ENCODE peak calls at places on chromosomes 16 and 17, in four cellular contexts. H, B, D and M are unnamed samples.

GRCh38 chr16:75250089-75250808 is 1.2 kb downstream of the BCAR1 start:
- DNase-seq in H (no peak), B (no peak), D (peak), M (no peak)

GRCh38 chr17:50444841-50445715 is 19.1 kb downstream of the ACSF2 start:
- DNase-seq in B (no peak), H (no peak), D (no peak), M (no peak)

GRCh38 chr17:81210868-81211267 is 11.9 kb downstream of the CEP131 start:
- DNase-seq in D (no peak), B (no peak), H (peak), M (no peak)

GRCh38 chr16:588639-588888 is 1.3 kb upstream of the RAB40C start:
- DNase-seq in D (peak), B (no peak), H (peak), M (peak)

GRCh38 chr16:87086575-87086974 is 230.6 kb downstream of the C16orf95 start:
- DNase-seq in H (peak), B (no peak), D (no peak), M (no peak)

GRCh38 chr17:40579471-40579870 is 14.2 kb upstream of the CCR7 start:
- DNase-seq in H (no peak), B (peak), D (no peak), M (no peak)

GRCh38 chr16:74291577-74292208 is 4.9 kb upstream of the PSMD7 start:
- DNase-seq in H (no peak), D (no peak), B (no peak), M (peak)

GRCh38 chr16:16083421-16084156 is 134.2 kb downstream of the ABCC1 start:
- DNase-seq in H (peak), D (no peak), B (no peak), M (peak)

GRCh38 chr17:74499992-74500391 is 31.3 kb downstream of the CD300LB start:
- DNase-seq in D (no peak), H (no peak), B (no peak), M (no peak)

GRCh38 chr17:50205931-50206505 is 4.6 kb upstream of the COL1A1 start:
- DNase-seq in H (no peak), B (no peak), D (no peak), M (no peak)

GRCh38 chr16:25110392-25110947 is 1.1 kb upstream of the LCMT1 start:
- DNase-seq in H (peak), B (no peak), D (no peak), M (peak)

GRCh38 chr17:29242790-29243189 is 3.9 kb upstream of the CRYBA1 start:
- DNase-seq in H (no peak), B (peak), D (no peak), M (no peak)
- TF ChIP-seq CTCF in H (no peak), B (no peak), D (no peak), M (no peak)

GRCh38 chr16:69523571-69523970 is 42.2 kb upstream of the NFAT5 start:
- DNase-seq in H (no peak), B (no peak), D (no peak), M (no peak)

GRCh38 chr16:69531988-69532387 is 33.8 kb upstream of the NFAT5 start:
- DNase-seq in B (no peak), D (no peak), H (no peak), M (no peak)

GRCh38 chr16:69522041-69522578 is 43.7 kb upstream of the NFAT5 start:
- DNase-seq in D (no peak), B (no peak), H (no peak), M (no peak)

GRCh38 chr16:69522732-69523404 is 42.9 kb upstream of the NFAT5 start:
- DNase-seq in B (no peak), D (no peak), H (no peak), M (no peak)

GRCh38 chr16:69526831-69527655 is 38.7 kb upstream of the NFAT5 start:
- DNase-seq in B (no peak), D (no peak), H (no peak), M (no peak)
- TF ChIP-seq CTCF in B (no peak), D (no peak), H (no peak), M (no peak)

DNA sequence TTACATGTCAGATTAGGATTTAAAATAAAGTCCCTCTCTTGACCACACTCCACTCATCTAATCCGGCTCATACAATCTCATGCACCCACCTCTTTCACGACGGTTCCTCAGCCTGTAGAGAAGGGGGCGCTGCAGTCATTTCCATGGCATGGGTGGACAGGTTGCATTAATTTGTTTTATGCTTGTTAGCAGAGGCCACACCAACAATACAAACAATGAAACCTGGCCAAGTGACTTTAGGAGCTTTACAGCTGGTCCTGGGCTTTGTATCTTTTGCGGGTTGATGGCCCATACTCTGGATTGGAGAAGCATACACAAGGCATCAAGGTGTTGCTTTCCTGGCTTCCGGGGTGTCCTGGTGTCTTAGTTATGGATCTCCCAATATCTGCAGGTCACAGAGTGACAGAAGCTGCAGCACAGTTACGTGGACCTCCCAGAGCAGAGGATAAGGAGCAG is 9.7 kb upstream of the SNF8 start:
- DNase-seq in H (peak), B (no peak), D (peak), M (peak)
- TF ChIP-seq CTCF in H (peak), B (no peak), D (peak), M (peak)

GRCh38 chr17:51857052-51857593 is 301.4 kb downstream of the CA10 start:
- DNase-seq in H (no peak), D (no peak), B (no peak), M (no peak)

GRCh38 chr17:51860934-51861561 is 297.5 kb downstream of the CA10 start:
- DNase-seq in D (peak), B (no peak), H (peak), M (peak)
- TF ChIP-seq CTCF in D (peak), B (peak), H (peak), M (peak)

DNA sequence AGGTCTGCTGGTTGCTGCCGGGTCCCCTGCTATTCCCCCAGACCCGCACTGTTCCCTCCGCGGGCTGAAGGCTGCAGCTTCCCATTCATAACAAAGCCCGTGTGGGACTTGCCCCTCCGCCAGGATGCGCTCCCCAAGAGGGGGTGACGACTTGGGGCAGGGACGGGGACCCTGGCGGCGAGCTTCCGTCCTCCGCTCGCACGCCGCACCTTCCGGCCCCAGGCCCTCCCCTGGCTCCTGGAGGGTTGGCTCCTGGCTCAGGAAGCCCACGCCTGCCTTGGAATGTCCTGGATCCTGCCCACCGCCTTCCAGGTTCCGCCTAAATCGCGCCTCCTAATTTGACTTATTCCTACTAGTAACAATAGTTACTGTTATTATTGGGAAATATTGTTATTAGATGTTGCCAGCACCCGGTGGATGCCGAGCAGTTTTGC is 1.1 kb upstream of the TFAP4 start:
- DNase-seq in B (peak), D (peak), H (peak), M (peak)
- TF ChIP-seq CTCF in B (peak), D (no peak), H (peak), M (peak)

GRCh38 chr16:65722429-65722828 is 600.6 kb upstream of the CDH11 start:
- DNase-seq in B (no peak), D (no peak), H (no peak), M (no peak)
- TF ChIP-seq CTCF in B (no peak), D (no peak), H (no peak), M (no peak)

DNA sequence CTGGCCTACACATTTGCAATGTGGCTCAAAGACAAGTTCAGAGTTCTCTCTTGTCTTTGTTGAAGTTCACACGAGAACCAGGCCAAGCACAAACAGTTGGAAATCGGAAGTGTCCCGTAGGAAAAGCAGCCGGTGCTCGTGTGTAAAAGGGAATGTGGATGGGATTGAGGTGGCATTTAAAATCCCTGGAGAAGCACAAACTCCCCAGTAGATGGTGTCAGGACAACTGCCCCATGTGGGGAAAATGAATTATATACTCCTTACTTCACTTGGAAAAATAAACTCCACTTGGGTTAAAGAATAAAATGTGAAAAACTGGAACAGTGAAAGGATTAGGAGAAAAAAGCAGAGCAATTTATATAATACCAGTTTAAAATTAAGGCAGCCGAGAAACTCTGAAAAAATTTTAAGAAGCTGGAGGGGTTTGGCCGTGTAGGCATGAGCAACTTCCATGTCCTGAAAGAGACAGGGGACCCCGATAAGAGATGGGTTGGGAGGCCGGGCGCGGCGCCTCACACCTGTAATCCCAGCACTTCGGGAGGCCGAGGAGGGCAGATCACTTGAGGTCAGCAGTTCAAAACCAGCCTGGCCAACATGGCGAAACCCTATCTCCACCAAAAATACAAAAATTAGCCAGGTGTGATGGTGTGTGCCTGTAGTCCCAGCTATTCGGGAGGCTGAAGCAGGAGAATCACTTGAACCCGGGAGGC is 28.1 kb downstream of the CBFA2T3 start:
- DNase-seq in D (no peak), B (no peak), H (no peak), M (no peak)
- TF ChIP-seq CTCF in D (no peak), B (no peak), H (peak), M (no peak)

GRCh38 chr17:67411396-67411795 is 34.3 kb downstream of the PITPNC1 start:
- DNase-seq in D (no peak), B (no peak), H (no peak), M (no peak)
- TF ChIP-seq CTCF in D (no peak), B (no peak), H (no peak), M (no peak)

GRCh38 chr16:50635505-50636392 is 45.4 kb downstream of the SNX20 start:
- DNase-seq in B (no peak), D (no peak), H (no peak), M (no peak)

GRCh38 chr16:50634090-50634489 is 47.0 kb downstream of the SNX20 start:
- DNase-seq in B (no peak), D (no peak), H (no peak), M (no peak)

GRCh38 chr16:50632927-50633800 is 47.9 kb downstream of the SNX20 start:
- DNase-seq in D (no peak), H (no peak), B (no peak), M (no peak)

GRCh38 chr16:50636865-50637374 is 44.2 kb downstream of the SNX20 start:
- DNase-seq in D (no peak), B (no peak), H (no peak), M (no peak)

GRCh38 chr16:50634947-50635346 is 46.2 kb downstream of the SNX20 start:
- DNase-seq in D (no peak), H (no peak), B (no peak), M (no peak)
- TF ChIP-seq CTCF in D (no peak), H (no peak), B (no peak), M (no peak)

GRCh38 chr16:14310519-14310991 is 239.4 kb downstream of the MRTFB start:
- DNase-seq in B (no peak), D (no peak), H (peak), M (no peak)
- TF ChIP-seq CTCF in B (peak), D (no peak), H (peak), M (no peak)